ENCODE peak calls at places on chromosomes 11 and 22, in five cellular contexts. V, H, Y, W and C are unnamed samples.

GRCh38 chr11:68925613-68926012 is 21.9 kb downstream of the IGHMBP2 start:
- DNase-seq in W (no peak), Y (no peak), H (no peak), V (no peak), C (no peak)

GRCh38 chr11:94171693-94172440 is 43.2 kb downstream of the PANX1 start:
- DNase-seq in V (peak; percentile 42), H (peak; percentile 10), Y (peak; percentile 26), W (no peak), C (peak; percentile 54)

GRCh38 chr11:70091651-70092050 is 13.5 kb downstream of the ANO1 start:
- DNase-seq in W (no peak), V (no peak), H (no peak), Y (no peak), C (no peak)

GRCh38 chr11:16759857-16760256 is 21.4 kb downstream of the C11orf58 start:
- DNase-seq in W (no peak), H (no peak), V (no peak), Y (no peak), C (no peak)

GRCh38 chr11:57340228-57340627 is 2.1 kb downstream of the P2RX3 start:
- DNase-seq in H (no peak), V (peak; percentile 60), Y (no peak), W (no peak), C (no peak)

GRCh38 chr11:71447791-71448256 is 369 bp downstream of the DHCR7 start:
- DNase-seq in V (peak; percentile 45), W (no peak), H (peak; percentile 26), Y (no peak), C (no peak)

GRCh38 chr11:94884322-94884721 is 89.0 kb downstream of the CWC15 start:
- DNase-seq in H (no peak), V (no peak), W (no peak), Y (no peak), C (no peak)

GRCh38 chr11:91857194-91857593 is 367.4 kb upstream of the FAT3 start:
- DNase-seq in W (no peak), H (peak; percentile 21), Y (no peak), V (no peak), C (no peak)

GRCh38 chr11:17012179-17012578 is 2.0 kb downstream of the PLEKHA7 start:
- DNase-seq in Y (no peak), W (no peak), H (no peak), V (no peak), C (no peak)

GRCh38 chr11:46075168-46075567 is 46.1 kb downstream of the PHF21A start:
- DNase-seq in Y (no peak), V (no peak), W (no peak), H (peak; percentile 52), C (no peak)

GRCh38 chr11:88555829-88556202 is 218.3 kb upstream of the CTSC start:
- DNase-seq in H (peak; percentile 43), W (no peak), V (no peak), Y (no peak), C (no peak)

GRCh38 chr11:120179071-120179672 is 31.7 kb upstream of the OAF start:
- DNase-seq in V (no peak), H (no peak), W (no peak), Y (no peak), C (no peak)

GRCh38 chr11:9861860-9862725 is 198.2 kb downstream of the SWAP70 start:
- DNase-seq in Y (peak; percentile 13), H (peak; percentile 60), V (peak; percentile 46), W (no peak), C (peak; percentile 39)

GRCh38 chr22:48459859-48460823 is 1367.5 kb downstream of the BRD1 start:
- DNase-seq in W (no peak), Y (no peak), V (no peak), H (no peak), C (no peak)

GRCh38 chr11:59208956-59209355 is 3.8 kb downstream of the MPEG1 start:
- DNase-seq in Y (no peak), H (peak; percentile 21), V (no peak), W (no peak), C (no peak)

GRCh38 chr11:3163241-3163981 is 1.7 kb downstream of the OSBPL5 start:
- DNase-seq in V (peak; percentile 7), Y (peak; percentile 12), W (no peak), H (no peak), C (peak; percentile 20)

GRCh38 chr11:120273432-120273831 is 33.5 kb downstream of the POU2F3 start:
- DNase-seq in W (no peak), V (no peak), H (peak; percentile 40), Y (no peak), C (no peak)

GRCh38 chr11:71463331-71464211 is 10.6 kb downstream of the NADSYN1 start:
- DNase-seq in H (no peak), W (no peak), V (no peak), Y (no peak), C (peak; percentile 15)

GRCh38 chr11:38425578-38425977 is 1827.5 kb upstream of the RAG2 start:
- DNase-seq in V (no peak), Y (no peak), W (no peak), H (no peak), C (no peak)

GRCh38 chr22:50022171-50022819 is 9.7 kb upstream of the IL17REL start:
- DNase-seq in Y (no peak), W (no peak), H (no peak), V (no peak), C (no peak)

GRCh38 chr11:130037058-130037457 is 32.6 kb upstream of the APLP2 start:
- DNase-seq in Y (no peak), H (peak; percentile 93), W (no peak), V (no peak), C (peak; percentile 34)

GRCh38 chr11:84407091-84407490 is 1120.9 kb upstream of the CCDC90B start:
- DNase-seq in V (no peak), W (no peak), Y (no peak), H (no peak), C (no peak)

GRCh38 chr11:105900515-105901035 is 121.5 kb downstream of the MSANTD4 start:
- DNase-seq in V (no peak), Y (no peak), H (no peak), W (no peak), C (no peak)

GRCh38 chr22:28920757-28921584 is 37.6 kb downstream of the ZNRF3 start:
- DNase-seq in V (no peak), Y (no peak), H (no peak), W (no peak), C (no peak)

GRCh38 chr11:66685276-66686099 is 7.8 kb upstream of the RBM4B start:
- DNase-seq in Y (no peak), W (no peak), V (peak; percentile 72), H (no peak), C (no peak)

GRCh38 chr22:22684605-22685561 is 40.5 kb downstream of the GGTLC2 start:
- DNase-seq in Y (no peak), V (peak; percentile 32), W (no peak), H (no peak), C (peak; percentile 57)
- TF ChIP-seq CTCF in Y (peak; percentile 6), V (peak; percentile 48), W (peak; percentile 10), H (peak; percentile 52), C (peak; percentile 49)

GRCh38 chr11:126137146-126137545 is 74.3 kb downstream of the RPUSD4 start:
- DNase-seq in Y (no peak), W (no peak), H (no peak), V (no peak), C (no peak)
- H3K4me1 ChIP-seq in Y (peaks cover 40% of the 10 kb centered on the region), W (peaks cover 12% of the 10 kb centered on the region), H (no peaks in the 10 kb centered on the region), V (peaks cover 32% of the 10 kb centered on the region), C (no peaks in the 10 kb centered on the region)

DNA sequence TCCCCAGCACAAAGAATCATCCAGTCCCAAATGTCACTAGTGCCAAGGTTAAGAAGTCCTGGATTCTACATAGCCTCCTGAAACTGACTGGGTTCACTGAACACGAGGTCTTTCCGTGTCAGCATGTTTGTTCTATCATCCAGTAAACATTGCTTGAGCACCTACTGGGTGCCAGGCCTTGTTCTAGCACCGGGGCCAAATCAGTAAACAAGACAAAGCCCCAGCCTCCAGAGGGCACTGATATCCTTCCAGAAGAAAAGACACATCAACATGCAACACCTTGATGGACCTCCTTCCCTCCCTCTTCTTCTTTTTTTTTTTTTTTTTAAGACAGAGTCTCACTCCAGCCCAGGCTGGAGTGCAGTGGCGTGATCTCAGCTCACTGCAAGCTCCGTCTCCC is 26.9 kb downstream of the TPST2 start:
- DNase-seq in V (no peak), Y (no peak), W (no peak), H (no peak), C (no peak)
- TF ChIP-seq CTCF in V (peak; percentile 10), Y (no peak), W (no peak), H (peak; percentile 33), C (no peak)

DNA sequence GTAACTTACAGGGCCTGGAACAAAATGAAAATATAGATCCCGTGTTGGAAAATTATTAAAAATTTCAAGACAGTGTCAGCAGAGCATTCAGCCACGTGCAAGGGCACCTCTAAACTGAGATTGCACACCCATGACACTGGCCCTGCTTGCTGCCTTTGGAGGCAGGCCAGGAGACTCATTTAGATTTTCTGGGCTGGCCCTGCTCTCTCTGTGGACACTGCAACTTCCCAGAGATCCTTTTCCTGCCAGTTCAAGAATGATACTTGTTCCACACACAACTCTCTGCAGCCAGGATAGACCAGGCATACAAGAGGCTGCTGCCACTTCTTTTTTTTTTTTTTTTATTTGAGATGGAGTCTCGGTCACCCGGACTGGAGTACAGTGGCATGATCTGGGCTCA is 56.7 kb upstream of the PTPRJ start:
- DNase-seq in H (no peak), W (no peak), V (no peak), Y (peak; percentile 30), C (no peak)
- H3K4me1 ChIP-seq in H (no peaks in the 10 kb centered on the region), W (peaks cover 6% of the 10 kb centered on the region), V (no peaks in the 10 kb centered on the region), Y (peaks cover 10% of the 10 kb centered on the region), C (no peaks in the 10 kb centered on the region)

GRCh38 chr11:81449588-81450155 is 1284.0 kb downstream of the FAM181B start:
- DNase-seq in W (no peak), H (peak; percentile 16), Y (no peak), V (no peak), C (no peak)

GRCh38 chr11:81444306-81444705 is 1289.4 kb downstream of the FAM181B start:
- DNase-seq in Y (no peak), V (no peak), W (no peak), H (no peak), C (no peak)
- TF ChIP-seq CTCF in Y (no peak), V (no peak), W (no peak), H (peak; percentile 45), C (no peak)

GRCh38 chr11:1866226-1866625 is 13.3 kb downstream of the LSP1 start:
- DNase-seq in Y (no peak), H (no peak), V (no peak), W (no peak), C (no peak)
- H3K4me1 ChIP-seq in Y (peaks cover 41% of the 10 kb centered on the region), H (peaks cover 22% of the 10 kb centered on the region), V (peaks cover 6% of the 10 kb centered on the region), W (peaks cover 38% of the 10 kb centered on the region), C (peaks cover 8% of the 10 kb centered on the region)